ENCODE peak calls at places on chromosomes 11 and 22, in four cellular contexts. W is DMS53; Q is stimulated activated effector memory CD8-positive, alpha-beta T cell treated with anti-CD3 and anti-CD28 coated beads, Interleukin-12 subunit alpha, Interleukin-12 subunit beta, amount 100 ng/mL, for 72 hours; J is A172. A is an unnamed sample.
A peak's percentile ranks its signal among the peaks of the same experiment; 100 is the strongest.

GRCh38 chr22:40410272-40410671 is 39.9 kb downstream of the SGSM3 start:
- DNase-seq in J (no peak), W (no peak), Q (no peak), A (no peak)

GRCh38 chr11:8959546-8960166 is 4.6 kb downstream of the TMEM9B start:
- DNase-seq in J (peak; percentile 88), W (peak; percentile 86), Q (peak; percentile 57), A (peak; percentile 39)

GRCh38 chr11:17529814-17530162 is 14.4 kb downstream of the USH1C start:
- DNase-seq in J (no peak), W (no peak), Q (no peak), A (no peak)

GRCh38 chr22:49476176-49476575 is 351.5 kb downstream of the BRD1 start:
- DNase-seq in J (no peak), Q (no peak), W (no peak), A (no peak)

GRCh38 chr22:46833228-46833627 is 70.8 kb downstream of the TBC1D22A start:
- DNase-seq in J (no peak), W (no peak), Q (no peak), A (no peak)

GRCh38 chr11:119341222-119342022 is 739 bp upstream of the C1QTNF5 start:
- DNase-seq in W (no peak), J (no peak), Q (no peak), A (no peak)

GRCh38 chr22:37413546-37413945 is 13.7 kb downstream of the ELFN2 start:
- DNase-seq in Q (no peak), J (no peak), W (no peak), A (no peak)

GRCh38 chr11:13862845-13863392 is 99.6 kb upstream of the SPON1 start:
- DNase-seq in W (no peak), J (no peak), Q (no peak), A (no peak)

GRCh38 chr11:131328843-131329242 is 41.6 kb upstream of the NTM start:
- DNase-seq in J (no peak), W (no peak), Q (no peak), A (no peak)

GRCh38 chr22:49369726-49370717 is 457.7 kb downstream of the BRD1 start:
- DNase-seq in W (no peak), J (no peak), Q (peak; percentile 37), A (no peak)

GRCh38 chr11:1739576-1739975 is 10.8 kb downstream of the IFITM10 start:
- DNase-seq in J (no peak), W (no peak), Q (no peak), A (no peak)

GRCh38 chr11:70353329-70353728 is 45.0 kb upstream of the CTTN start:
- DNase-seq in Q (no peak), W (no peak), J (no peak), A (no peak)

GRCh38 chr11:65419773-65420481 is 2.7 kb upstream of the NEAT1 start:
- DNase-seq in W (peak; percentile 97), J (peak; percentile 88), Q (peak; percentile 83), A (peak; percentile 88)

GRCh38 chr22:35684270-35684700 is 33.4 kb upstream of the APOL5 start:
- DNase-seq in W (peak; percentile 5), Q (peak; percentile 37), J (no peak), A (peak; percentile 15)

GRCh38 chr22:30602049-30602448 is 4.9 kb upstream of the TCN2 start:
- DNase-seq in J (peak; percentile 21), W (peak; percentile 33), Q (no peak), A (no peak)

GRCh38 chr22:32706149-32706548 is 95.4 kb upstream of the TIMP3 start:
- DNase-seq in J (no peak), W (peak; percentile 4), Q (no peak), A (no peak)

GRCh38 chr11:66218026-66218425 is 50.4 kb upstream of the RAB1B start:
- DNase-seq in W (no peak), Q (no peak), J (no peak), A (no peak)

A was measured in GM04503.